ENCODE peak calls at places on chromosomes 7 and 10, in six cellular contexts. O, T, Y, X, C and F are unnamed samples.

GRCh38 chr7:101581891-101582290 is 47.2 kb downstream of the MYL10 start:
- DNase-seq in O (no peak), T (no peak), Y (no peak), X (no peak), C (no peak), F (no peak)

GRCh38 chr10:30671011-30671616 is 41.6 kb upstream of the LYZL2 start:
- DNase-seq in O (peak; percentile 75), T (no peak), Y (peak; percentile 73), X (peak; percentile 66), C (no peak), F (peak; percentile 39)

GRCh38 chr10:70255329-70256299 is 22.4 kb upstream of the PPA1 start:
- DNase-seq in O (no peak), T (no peak), Y (no peak), X (no peak), C (no peak), F (peak; percentile 10)

GRCh38 chr10:43136995-43137700 is 1.1 kb upstream of the CSGALNACT2 start:
- DNase-seq in O (no peak), T (no peak), Y (no peak), X (no peak), C (no peak), F (no peak)

GRCh38 chr10:133242611-133243356 is 5.1 kb downstream of the VENTX start:
- DNase-seq in O (no peak), T (no peak), Y (no peak), X (no peak), C (no peak), F (no peak)

GRCh38 chr7:6271091-6271658 is 1.2 kb downstream of the CYTH3 start:
- DNase-seq in O (no peak), T (no peak), Y (no peak), X (no peak), C (peak; percentile 74), F (peak; percentile 67)

GRCh38 chr7:32204361-32205018 is 134.3 kb upstream of the PDE1C start:
- DNase-seq in O (peak; percentile 41), T (no peak), Y (peak; percentile 65), X (peak; percentile 6), C (peak; percentile 79), F (peak; percentile 61)

GRCh38 chr10:59830601-59831259 is 75.6 kb downstream of the CCDC6 start:
- DNase-seq in O (peak; percentile 20), T (no peak), Y (peak; percentile 25), X (peak; percentile 53), C (peak; percentile 26), F (peak; percentile 39)

GRCh38 chr7:131537581-131537980 is 18.8 kb downstream of the PODXL start:
- DNase-seq in O (no peak), T (no peak), Y (no peak), X (no peak), C (no peak), F (no peak)

GRCh38 chr7:75646551-75647102 is 92.1 kb downstream of the HIP1 start:
- DNase-seq in O (no peak), T (no peak), Y (no peak), X (no peak), C (no peak), F (no peak)

GRCh38 chr10:84267503-84268126 is 22.8 kb downstream of the RGR start:
- DNase-seq in O (no peak), T (no peak), Y (no peak), X (peak; percentile 46), C (no peak), F (peak; percentile 58)

GRCh38 chr7:2609001-2609411 is 22.8 kb upstream of the TTYH3 start:
- DNase-seq in O (no peak), T (no peak), Y (no peak), X (peak; percentile 48), C (no peak), F (peak; percentile 50)
- TF ChIP-seq CTCF in O (peak; percentile 52), T (peak; percentile 5), Y (no peak), X (peak; percentile 72), C (no peak), F (no peak)

GRCh38 chr10:122062831-122063674 is 74.1 kb downstream of the TACC2 start:
- DNase-seq in O (peak; percentile 45), T (no peak), Y (peak; percentile 97), X (no peak), C (peak; percentile 92), F (peak; percentile 91)
- H3K4me3 ChIP-seq in O (no peak overlapping the region), T (no peak overlapping the region), Y (no peak overlapping the region), X (no peak overlapping the region), C (no peak overlapping the region), F (no peak overlapping the region)

GRCh38 chr10:21888959-21889358 is 114.6 kb downstream of the DNAJC1 start:
- DNase-seq in O (no peak), T (no peak), Y (no peak), X (peak; percentile 50), C (no peak), F (no peak)
- H3K9me3 ChIP-seq in O (peaks cover 4% of the 10 kb centered on the region), T (no peaks in the 10 kb centered on the region), Y (peaks cover 6% of the 10 kb centered on the region), X (no peaks in the 10 kb centered on the region), C (peaks cover 71% of the 10 kb centered on the region), F (no peaks in the 10 kb centered on the region)

DNA sequence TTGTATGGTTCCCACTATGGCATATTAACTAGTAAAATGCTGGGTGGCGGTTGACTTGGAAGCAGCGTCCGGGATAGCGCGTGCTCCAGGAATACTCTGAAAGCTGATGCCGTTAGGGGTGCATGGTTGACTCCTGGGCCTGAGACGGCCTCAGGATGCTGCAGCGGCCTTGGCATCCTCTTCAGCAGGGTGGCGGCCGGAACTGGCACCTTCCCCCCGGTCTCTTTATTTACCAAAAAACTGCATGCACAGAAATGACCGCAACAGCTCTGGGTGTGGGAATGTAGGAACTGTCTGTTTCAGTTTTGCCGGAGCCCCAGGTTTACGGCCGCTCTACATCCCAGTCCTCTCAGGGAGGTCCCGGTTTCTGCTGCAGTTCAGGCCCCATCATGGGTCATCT is 28.8 kb downstream of the PFKP start:
- DNase-seq in O (no peak), T (no peak), Y (no peak), X (no peak), C (no peak), F (no peak)
- TF ChIP-seq CTCF in O (no peak), T (no peak), Y (no peak), X (no peak), C (no peak), F (no peak)

DNA sequence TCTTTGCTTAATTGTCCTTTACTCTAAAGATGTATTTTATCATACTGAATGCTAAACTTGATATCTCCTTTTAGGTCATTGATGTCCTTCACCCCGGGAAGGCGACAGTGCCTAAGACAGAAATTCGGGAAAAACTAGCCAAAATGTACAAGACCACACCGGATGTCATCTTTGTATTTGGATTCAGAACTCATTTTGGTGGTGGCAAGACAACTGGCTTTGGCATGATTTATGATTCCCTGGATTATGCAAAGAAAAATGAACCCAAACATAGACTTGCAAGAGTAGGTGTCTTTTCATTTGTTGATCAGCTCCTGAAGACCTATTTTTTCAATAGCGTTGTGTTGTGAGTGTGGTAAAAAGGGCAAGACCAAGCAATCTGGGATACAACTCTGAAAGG is 1.8 kb downstream of the RPS24 start:
- DNase-seq in O (no peak), T (no peak), Y (no peak), X (no peak), C (no peak), F (no peak)
- H3K4me3 ChIP-seq in O (peak overlapping the region; percentile 99), T (peak overlapping the region; percentile 68), Y (peak overlapping the region; percentile 92), X (peak overlapping the region; percentile 85), C (no peak overlapping the region), F (no peak overlapping the region)

GRCh38 chr10:105734479-105734878 is 1093.4 kb downstream of the SORCS3 start:
- DNase-seq in O (no peak), T (no peak), Y (no peak), X (no peak), C (no peak), F (no peak)
- H3K9me3 ChIP-seq in O (peaks cover 7% of the 10 kb centered on the region), T (no peaks in the 10 kb centered on the region), Y (no peaks in the 10 kb centered on the region), X (no peaks in the 10 kb centered on the region), C (peaks cover 4% of the 10 kb centered on the region), F (no peaks in the 10 kb centered on the region)